ENCODE peak calls at places on chromosome 20, in seven cellular contexts. F is H9, S is IMR-90, K is H1, M is mesenchymal stem cell, W is mesendoderm, A is trophoblast cell. D is an unnamed sample.

GRCh38 chr20:62774076-62774714 is 22.1 kb upstream of the MRGBP start:
- DNase-seq in F (no peak), A (no peak), W (no peak), S (no peak), M (no peak), K (no peak), D (no peak)

GRCh38 chr20:90651-91050 is 3.2 kb downstream of the DEFB125 start:
- DNase-seq in W (no peak), K (no peak), M (no peak), A (no peak), S (no peak), F (no peak), D (no peak)

GRCh38 chr20:41750137-41750536 is 132.0 kb upstream of the CHD6 start:
- DNase-seq in M (no peak), W (no peak), F (no peak), K (no peak), A (no peak), S (no peak), D (no peak)

GRCh38 chr20:42649716-42650115 is 540.0 kb downstream of the PTPRT start:
- DNase-seq in K (no peak), F (no peak), M (no peak), A (no peak), S (no peak), W (no peak), D (no peak)

GRCh38 chr20:21394120-21394519 is 3.2 kb downstream of the NKX2-4 start:
- DNase-seq in S (no peak), W (no peak), K (no peak), M (no peak), F (no peak), A (no peak), D (no peak)

GRCh38 chr20:49320460-49320859 is 42.6 kb upstream of the ZNFX1 start:
- DNase-seq in M (peak; percentile 62), A (no peak), K (peak; percentile 55), W (peak; percentile 94), S (peak; percentile 38), F (peak; percentile 84), D (no peak)

GRCh38 chr20:55090301-55090700 is 614.9 kb downstream of the DOK5 start:
- DNase-seq in W (no peak), F (no peak), S (no peak), M (no peak), K (no peak), A (no peak), D (no peak)

GRCh38 chr20:57451759-57452661 is 60.8 kb downstream of the RBM38 start:
- DNase-seq in K (no peak), M (no peak), S (no peak), W (no peak), A (no peak), F (no peak), D (no peak)

GRCh38 chr20:35729836-35730582 is 12.1 kb downstream of the RBM39 start:
- DNase-seq in K (no peak), W (no peak), A (no peak), F (no peak), M (no peak), S (no peak), D (no peak)

GRCh38 chr20:52532674-52533073 is 341.1 kb upstream of the ZFP64 start:
- DNase-seq in S (no peak), F (no peak), A (no peak), W (no peak), K (no peak), M (no peak), D (no peak)

GRCh38 chr20:40706977-40707582 is 18.0 kb upstream of the MAFB start:
- DNase-seq in M (no peak), W (peak; percentile 89), S (no peak), F (peak; percentile 84), K (peak; percentile 59), A (no peak), D (no peak)

GRCh38 chr20:1626528-1627192 is 6.9 kb upstream of the SIRPB1 start:
- DNase-seq in F (no peak), W (no peak), S (no peak), A (no peak), M (no peak), K (no peak), D (no peak)

GRCh38 chr20:16205505-16205904 is 367.7 kb downstream of the KIF16B start:
- DNase-seq in S (no peak), M (no peak), A (no peak), F (no peak), K (no peak), W (no peak), D (no peak)

GRCh38 chr20:2295886-2296544 is at the start of gene TGM3:
- DNase-seq in F (no peak), S (no peak), W (no peak), A (no peak), M (no peak), K (no peak), D (no peak)

GRCh38 chr20:3244613-3245012 is 5.6 kb upstream of the SLC4A11 start:
- DNase-seq in F (no peak), A (no peak), K (no peak), S (no peak), W (no peak), M (no peak), D (no peak)

GRCh38 chr20:2023151-2023550 is 29.3 kb upstream of the PDYN start:
- DNase-seq in A (no peak), K (no peak), S (no peak), W (peak; percentile 16), F (no peak), M (no peak), D (no peak)

GRCh38 chr20:54711061-54711460 is 235.7 kb downstream of the DOK5 start:
- DNase-seq in F (no peak), S (no peak), W (no peak), A (no peak), K (no peak), M (no peak), D (no peak)

GRCh38 chr20:62488470-62488869 is 12.7 kb upstream of the GATA5 start:
- DNase-seq in W (no peak), F (no peak), M (no peak), A (no peak), K (no peak), S (no peak), D (no peak)

GRCh38 chr20:60206259-60206658 is 248.0 kb downstream of the CDH26 start:
- DNase-seq in A (no peak), K (no peak), F (peak; percentile 76), M (peak; percentile 3), W (peak; percentile 88), S (peak; percentile 49), D (no peak)

GRCh38 chr20:61828891-61829290 is 236.8 kb downstream of the TAF4 start:
- DNase-seq in A (no peak), M (no peak), W (no peak), K (no peak), F (no peak), S (no peak), D (no peak)

GRCh38 chr20:31608256-31608980 is 3.3 kb downstream of the ID1 start:
- DNase-seq in K (peak; percentile 87), W (peak; percentile 98), A (peak; percentile 98), F (peak; percentile 92), M (peak; percentile 85), S (peak; percentile 48), D (peak; percentile 64)
- H3K4ac ChIP-seq in K (peak overlapping the region; percentile 51), W (peak overlapping the region; percentile 18), A (peak overlapping the region; percentile 84), F (no peak overlapping the region), M (no peak overlapping the region), S (peak overlapping the region; percentile 67), D (no peak overlapping the region)

GRCh38 chr20:46226602-46227001 is 81.7 kb downstream of the CDH22 start:
- DNase-seq in A (no peak), S (peak; percentile 32), W (peak; percentile 89), F (no peak), K (no peak), M (peak; percentile 25), D (no peak)

GRCh38 chr20:46228671-46229070 is 79.6 kb downstream of the CDH22 start:
- DNase-seq in F (no peak), A (no peak), S (no peak), W (no peak), M (no peak), K (no peak), D (no peak)

GRCh38 chr20:46230811-46231282 is 77.5 kb downstream of the CDH22 start:
- DNase-seq in F (peak; percentile 80), K (peak; percentile 83), M (peak; percentile 34), A (peak; percentile 20), S (peak; percentile 24), W (peak; percentile 87), D (peak; percentile 72)

GRCh38 chr20:46227275-46227767 is 81.0 kb downstream of the CDH22 start:
- DNase-seq in M (no peak), K (no peak), W (no peak), S (no peak), A (no peak), F (no peak), D (no peak)

GRCh38 chr20:46229478-46229877 is 78.8 kb downstream of the CDH22 start:
- DNase-seq in S (no peak), M (no peak), W (peak; percentile 39), F (no peak), K (no peak), A (no peak), D (no peak)
- H3K4me2 ChIP-seq in S (no peak overlapping the region), M (no peak overlapping the region), W (no peak overlapping the region), F (no peak overlapping the region), K (no peak overlapping the region), A (no peak overlapping the region), D (no peak overlapping the region)

GRCh38 chr20:50668326-50668725 is 23.0 kb downstream of the RIPOR3 start:
- DNase-seq in A (no peak), M (no peak), S (no peak), W (no peak), F (no peak), K (no peak), D (no peak)

GRCh38 chr20:50668798-50669197 is 22.5 kb downstream of the RIPOR3 start:
- DNase-seq in F (no peak), W (no peak), S (no peak), M (no peak), A (no peak), K (no peak), D (no peak)

GRCh38 chr20:50670126-50670862 is 21.0 kb downstream of the RIPOR3 start:
- DNase-seq in W (no peak), F (no peak), K (no peak), A (peak; percentile 84), S (peak; percentile 31), M (no peak), D (no peak)

GRCh38 chr20:50664248-50664647 is 27.1 kb downstream of the RIPOR3 start:
- DNase-seq in A (no peak), W (no peak), S (no peak), F (no peak), M (peak; percentile 71), K (no peak), D (no peak)

DNA sequence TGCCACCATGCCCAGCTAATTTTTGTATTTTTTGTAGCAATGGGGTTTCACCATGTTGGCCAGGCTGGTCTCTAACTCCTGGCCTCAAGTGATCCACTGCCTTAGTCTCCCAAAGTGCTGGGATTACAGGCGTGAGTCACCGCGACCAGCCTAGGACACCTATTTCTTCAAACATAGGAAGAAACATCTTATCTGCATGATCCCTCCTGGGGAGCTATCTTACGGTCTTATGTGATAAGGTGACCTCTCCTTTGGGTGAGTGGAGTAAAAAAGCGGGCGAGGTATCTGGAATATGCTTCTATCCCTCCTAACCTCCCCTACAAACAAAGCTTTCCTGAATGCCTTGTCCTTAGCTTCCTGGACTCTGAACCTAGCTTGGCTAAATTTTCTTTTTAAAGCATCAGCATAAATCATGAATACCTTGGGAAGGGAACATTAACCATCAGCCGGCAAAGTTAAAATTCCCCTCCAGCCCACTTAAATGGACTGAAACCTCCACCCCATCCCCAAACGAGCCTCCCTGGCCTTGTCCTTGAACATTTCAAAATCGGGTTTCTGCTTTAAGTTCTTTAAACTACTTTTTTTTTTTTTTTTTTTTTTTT is 24.5 kb downstream of the RIPOR3 start:
- DNase-seq in S (no peak), F (no peak), K (no peak), M (no peak), A (peak; percentile 44), W (no peak), D (no peak)
- H3K9ac ChIP-seq in S (no peak overlapping the region), F (no peak overlapping the region), K (no peak overlapping the region), M (no peak overlapping the region), A (no peak overlapping the region), W (no peak overlapping the region), D (no peak overlapping the region)

GRCh38 chr20:48212806-48213509 is 427.7 kb upstream of the SULF2 start:
- DNase-seq in A (no peak), W (no peak), F (no peak), K (no peak), M (no peak), S (no peak), D (no peak)
- H3K4ac ChIP-seq in A (no peak overlapping the region), W (no peak overlapping the region), F (no peak overlapping the region), K (no peak overlapping the region), M (no peak overlapping the region), S (no peak overlapping the region), D (no peak overlapping the region)

D was measured in neuronal stem cell.